ENCODE peak calls at places on chromosomes 7 and 10, in five cellular contexts. D is trophoblast cell; J is stimulated activated CD4-positive, alpha-beta T cell treated with anti-CD3 and anti-CD28 coated beads, Interleukin-1b, Interleukin-23, amount 100 ng/mL, for 24 hours; A is ureter; K is stimulated activated CD8-positive, alpha-beta memory T cell treated with anti-CD3 and anti-CD28 coated beads, Interleukin-2, amount 100 ng/mL, for 48 hours. Q is an unnamed sample.

GRCh38 chr7:7967909-7968543 is 570 bp upstream of the GLCCI1 start:
- DNase-seq in D (no peak), J (no peak), A (no peak), K (no peak), Q (no peak)

GRCh38 chr10:46995234-46995633 is 84.0 kb downstream of the PTPN20 start:
- DNase-seq in D (no peak), J (no peak), A (no peak), K (no peak), Q (no peak)

GRCh38 chr7:18890134-18890533 is 227.3 kb downstream of the TWIST1 start:
- DNase-seq in D (no peak), J (no peak), A (no peak), K (no peak), Q (no peak)

GRCh38 chr10:32207544-32207943 is 139.4 kb downstream of the EPC1 start:
- DNase-seq in D (peak), J (peak), A (no peak), K (peak), Q (peak)

GRCh38 chr7:38007096-38007495 is 86.7 kb downstream of the EPDR1 start:
- DNase-seq in D (no peak), J (no peak), A (no peak), K (no peak), Q (no peak)

GRCh38 chr10:116254422-116255152 is 18.4 kb downstream of the GFRA1 start:
- DNase-seq in D (no peak), J (no peak), A (no peak), K (no peak), Q (no peak)

GRCh38 chr7:82362129-82362528 is 81.4 kb downstream of the CACNA2D1 start:
- DNase-seq in D (no peak), J (no peak), A (no peak), K (no peak), Q (no peak)

GRCh38 chr10:94429049-94429707 is 26.8 kb downstream of the TBC1D12 start:
- DNase-seq in D (no peak), J (no peak), A (no peak), K (no peak), Q (no peak)

GRCh38 chr10:1514641-1515040 is 222.7 kb downstream of the ADARB2 start:
- DNase-seq in D (no peak), J (no peak), A (no peak), K (no peak), Q (no peak)

GRCh38 chr7:87886875-87887274 is 10.6 kb downstream of the DBF4 start:
- DNase-seq in D (peak), J (no peak), A (no peak), K (no peak), Q (no peak)

GRCh38 chr7:151237244-151238189 is 5.2 kb downstream of the CHPF2 start:
- DNase-seq in D (no peak), J (no peak), A (no peak), K (no peak), Q (no peak)

GRCh38 chr7:82153776-82154175 is 289.8 kb downstream of the CACNA2D1 start:
- DNase-seq in D (no peak), J (no peak), A (no peak), K (no peak), Q (no peak)

GRCh38 chr10:15898046-15898445 is 37.7 kb upstream of the MINDY3 start:
- DNase-seq in D (peak), J (no peak), A (no peak), K (no peak), Q (no peak)

GRCh38 chr7:46764100-46764941 is 817.6 kb downstream of the TNS3 start:
- DNase-seq in D (no peak), J (no peak), A (peak), K (no peak), Q (no peak)

GRCh38 chr7:135917721-135918120 is 59.4 kb downstream of the MTPN start:
- DNase-seq in D (no peak), J (no peak), A (no peak), K (no peak), Q (no peak)

GRCh38 chr7:31882187-31882586 is 188.0 kb downstream of the PDE1C start:
- DNase-seq in D (no peak), J (no peak), A (no peak), K (no peak), Q (no peak)

GRCh38 chr10:98259606-98260319 is 8.2 kb downstream of the LOXL4 start:
- DNase-seq in D (peak), J (no peak), A (no peak), K (no peak), Q (peak)

Q was measured in CD14-positive monocyte.